ENCODE peak calls at places on chromosomes 2 and 18, in seven cellular contexts. Y is kidney epithelial cell, D is A673, I is Peyer's patch, X is NB4, U is dorsolateral prefrontal cortex, L is cardiac fibroblast. N is an unnamed sample.
A peak's percentile ranks its signal among the peaks of the same experiment; 100 is the strongest.

GRCh38 chr18:63320690-63321265 is 1.2 kb upstream of the BCL2 start:
- DNase-seq in Y (no peak), D (peak; percentile 53), I (peak; percentile 72), X (peak; percentile 72), U (no peak), L (peak; percentile 63), N (peak; percentile 49)

GRCh38 chr2:19559596-19560240 is 201.3 kb upstream of the OSR1 start:
- DNase-seq in Y (no peak), D (no peak), I (no peak), X (no peak), U (no peak), L (no peak), N (no peak)

GRCh38 chr2:33273479-33273878 is 203.0 kb upstream of the RASGRP3 start:
- DNase-seq in Y (no peak), D (no peak), I (no peak), X (no peak), U (no peak), L (no peak), N (no peak)

GRCh38 chr2:25381502-25381901 is 39.8 kb upstream of the DNMT3A start:
- DNase-seq in Y (no peak), D (no peak), I (no peak), X (no peak), U (peak; percentile 25), L (no peak), N (no peak)

GRCh38 chr2:130798472-130799221 is 38.1 kb upstream of the ARHGEF4 start:
- DNase-seq in Y (no peak), D (no peak), I (no peak), X (no peak), U (no peak), L (peak; percentile 52), N (no peak)

GRCh38 chr2:179277429-179278196 is 13.0 kb upstream of the SESTD1 start:
- DNase-seq in Y (no peak), D (no peak), I (no peak), X (no peak), U (no peak), L (no peak), N (no peak)

GRCh38 chr2:110837421-110838409 is 105.3 kb downstream of the ACOXL start:
- DNase-seq in Y (no peak), D (no peak), I (no peak), X (no peak), U (no peak), L (no peak), N (no peak)

GRCh38 chr2:201452058-201452736 is 657 bp downstream of the STRADB start:
- DNase-seq in Y (no peak), D (peak; percentile 18), I (no peak), X (no peak), U (no peak), L (no peak), N (no peak)

GRCh38 chr18:79935925-79936324 is 15.5 kb downstream of the SLC66A2 start:
- DNase-seq in Y (no peak), D (no peak), I (no peak), X (no peak), U (no peak), L (no peak), N (peak; percentile 21)

GRCh38 chr18:69490072-69490471 is 89.4 kb downstream of the DOK6 start:
- DNase-seq in Y (no peak), D (peak; percentile 11), I (no peak), X (no peak), U (no peak), L (no peak), N (no peak)

GRCh38 chr2:75592028-75592427 is 31.3 kb upstream of the EVA1A start:
- DNase-seq in Y (peak; percentile 81), D (peak; percentile 56), I (no peak), X (no peak), U (no peak), L (peak; percentile 11), N (no peak)

GRCh38 chr18:22082408-22082807 is 87.0 kb upstream of the GATA6 start:
- DNase-seq in Y (no peak), D (no peak), I (no peak), X (no peak), U (no peak), L (no peak), N (no peak)

GRCh38 chr2:230694241-230694640 is 18.4 kb upstream of the CAB39 start:
- DNase-seq in Y (no peak), D (no peak), I (no peak), X (no peak), U (no peak), L (no peak), N (no peak)

GRCh38 chr2:8654483-8654882 is 27.4 kb upstream of the ID2 start:
- DNase-seq in Y (no peak), D (no peak), I (no peak), X (no peak), U (no peak), L (no peak), N (no peak)

GRCh38 chr2:88184762-88185161 is 14.6 kb downstream of the THNSL2 start:
- DNase-seq in Y (no peak), D (no peak), I (no peak), X (no peak), U (no peak), L (no peak), N (no peak)

GRCh38 chr2:52572469-52572894 is 1195.1 kb upstream of the CHAC2 start:
- DNase-seq in Y (no peak), D (no peak), I (no peak), X (no peak), U (no peak), L (no peak), N (no peak)

GRCh38 chr2:173354073-173354600 is 535 bp upstream of the CDCA7 start:
- DNase-seq in Y (no peak), D (peak; percentile 83), I (no peak), X (peak; percentile 92), U (no peak), L (no peak), N (no peak)

GRCh38 chr2:108936868-108937265 is 52.2 kb downstream of the EDAR start:
- DNase-seq in Y (no peak), D (no peak), I (no peak), X (no peak), U (no peak), L (no peak), N (no peak)

GRCh38 chr2:18247282-18248110 is 313.0 kb downstream of the RDH14 start:
- DNase-seq in Y (no peak), D (no peak), I (no peak), X (no peak), U (no peak), L (no peak), N (no peak)

GRCh38 chr18:37460616-37461015 is 105.0 kb downstream of the CELF4 start:
- DNase-seq in Y (no peak), D (no peak), I (no peak), X (no peak), U (no peak), L (peak; percentile 34), N (no peak)

GRCh38 chr2:70002241-70002896 is 40.9 kb upstream of the ASPRV1 start:
- DNase-seq in Y (no peak), D (peak; percentile 22), I (no peak), X (peak; percentile 49), U (no peak), L (no peak), N (no peak)

GRCh38 chr2:241410739-241411176 is 54.7 kb downstream of the FARP2 start:
- DNase-seq in Y (no peak), D (no peak), I (no peak), X (no peak), U (peak; percentile 86), L (peak; percentile 57), N (no peak)
- TF ChIP-seq CTCF in Y (no peak), D (no peak), I (no peak), X (no peak), U (no peak), L (no peak), N (no peak)

DNA sequence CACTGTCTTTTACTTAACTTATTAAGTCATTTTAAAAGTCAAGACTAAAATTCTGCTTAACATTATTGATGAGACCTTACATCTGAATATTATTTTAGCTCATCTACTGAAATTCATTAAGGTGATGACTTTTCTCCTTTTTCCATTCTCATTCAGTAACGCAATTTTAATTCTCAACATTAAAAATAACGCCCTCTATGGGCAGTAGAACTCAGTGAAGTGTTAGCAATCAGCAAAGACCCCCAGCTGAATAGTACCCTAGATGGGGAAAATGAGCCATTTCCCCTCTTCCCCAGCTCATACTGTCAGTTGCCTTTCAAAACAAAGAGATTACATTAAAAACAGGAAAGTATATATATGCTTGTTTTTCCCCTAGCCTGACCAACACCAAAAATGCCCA is 203.3 kb downstream of the NR4A2 start:
- DNase-seq in Y (no peak), D (peak; percentile 4), I (no peak), X (no peak), U (no peak), L (no peak), N (no peak)
- TF ChIP-seq CTCF in Y (no peak), D (peak; percentile 50), I (no peak), X (peak; percentile 14), U (no peak), L (no peak), N (no peak)

DNA sequence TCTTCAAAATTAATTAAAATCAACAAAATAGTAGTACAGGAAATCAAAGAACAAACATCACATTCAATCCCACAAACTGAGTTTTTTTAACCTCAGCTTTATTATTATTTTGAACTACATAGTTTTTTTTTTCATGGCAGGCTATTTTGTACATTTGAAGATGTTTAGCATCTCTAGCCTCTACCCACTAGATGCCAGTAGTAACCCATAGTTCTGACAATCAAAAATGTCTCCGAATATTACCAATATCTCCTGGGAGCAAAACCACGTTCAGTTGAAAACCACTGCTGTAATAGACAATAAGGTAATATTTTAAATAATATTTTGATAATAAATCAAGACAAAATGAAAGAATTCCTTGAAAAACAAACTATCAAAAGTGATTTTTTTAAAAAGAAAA is 702.6 kb upstream of the LRRTM1 start:
- DNase-seq in Y (no peak), D (no peak), I (no peak), X (no peak), U (no peak), L (no peak), N (no peak)
- TF ChIP-seq CTCF in Y (no peak), D (no peak), I (no peak), X (no peak), U (no peak), L (no peak), N (no peak)

GRCh38 chr18:8367217-8367988 is 241.8 kb upstream of the RAB12 start:
- DNase-seq in Y (peak; percentile 9), D (peak; percentile 7), I (no peak), X (peak; percentile 2), U (no peak), L (peak; percentile 11), N (no peak)
- TF ChIP-seq CTCF in Y (peak; percentile 70), D (peak; percentile 53), I (peak; percentile 33), X (peak; percentile 31), U (peak; percentile 48), L (peak; percentile 48), N (peak; percentile 36)

DNA sequence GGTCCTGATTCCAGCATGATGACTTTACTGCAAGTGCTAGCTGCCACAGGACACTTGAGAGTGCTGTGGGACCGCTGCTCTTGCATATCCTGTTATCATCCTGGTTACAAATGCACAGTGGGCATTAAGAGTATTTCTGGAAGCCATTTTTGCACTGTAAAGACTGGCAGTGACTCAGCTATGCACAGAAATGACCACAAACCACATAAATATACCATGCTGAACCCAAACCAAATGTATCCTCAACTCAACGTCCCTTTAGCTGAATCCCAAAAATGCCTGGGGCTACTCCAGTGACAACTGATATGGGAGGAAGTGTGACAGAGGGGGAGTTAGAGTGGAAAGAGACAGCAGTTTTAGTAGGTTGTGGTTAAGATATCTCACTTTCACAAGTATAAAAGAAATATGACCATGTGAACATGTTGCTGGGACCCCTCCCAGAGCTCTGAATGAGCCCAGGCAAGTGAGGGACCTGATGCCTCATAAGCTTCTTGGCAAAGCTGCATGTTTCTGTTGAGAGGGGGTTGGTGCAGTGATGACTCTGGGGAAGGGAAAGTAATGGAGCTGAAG is 37.3 kb downstream of the RHBDD1 start:
- DNase-seq in Y (no peak), D (no peak), I (no peak), X (peak; percentile 90), U (no peak), L (peak; percentile 4), N (no peak)
- TF ChIP-seq CTCF in Y (no peak), D (no peak), I (no peak), X (no peak), U (no peak), L (no peak), N (no peak)

N was measured in CD14-positive monocyte.